ENCODE peak calls at places on chromosomes 6 and 20, in five cellular contexts. One of them, this sample, is unnamed. For H3K36me3, the result is how much of the 10 kb centered on the place peaks cover.

GRCh38 chr6:117188627-117189201 is 76.6 kb upstream of the VGLL2 start:
- DNase-seq in BJ: no peak
- DNase-seq in OCI-LY7: peak
- DNase-seq in left lung: no peak
- DNase-seq in GM23338: peak
- DNase-seq in this sample: no peak

GRCh38 chr6:157912326-157912725 is 69.3 kb upstream of the SYNJ2 start:
- DNase-seq in OCI-LY7: no peak
- DNase-seq in GM23338: peak
- DNase-seq in BJ: peak
- DNase-seq in left lung: no peak
- DNase-seq in this sample: no peak

GRCh38 chr6:65760285-65760684 is 53.3 kb upstream of the EYS start:
- DNase-seq in GM23338: no peak
- DNase-seq in BJ: no peak
- DNase-seq in OCI-LY7: no peak
- DNase-seq in left lung: no peak
- DNase-seq in this sample: no peak

GRCh38 chr6:44227138-44227770 is 3.9 kb downstream of the SLC29A1 start:
- DNase-seq in left lung: no peak
- DNase-seq in GM23338: peak
- DNase-seq in OCI-LY7: no peak
- DNase-seq in BJ: no peak
- DNase-seq in this sample: no peak

GRCh38 chr20:56117350-56117749 is 112.0 kb upstream of the CBLN4 start:
- DNase-seq in left lung: no peak
- DNase-seq in BJ: no peak
- DNase-seq in OCI-LY7: no peak
- DNase-seq in GM23338: no peak
- DNase-seq in this sample: no peak

GRCh38 chr6:44655368-44656342 is 268.1 kb downstream of the CDC5L start:
- DNase-seq in BJ: no peak
- DNase-seq in GM23338: peak
- DNase-seq in left lung: peak
- DNase-seq in OCI-LY7: peak
- DNase-seq in this sample: peak

GRCh38 chr6:7999201-7999600 is 65.0 kb downstream of the BLOC1S5 start:
- DNase-seq in OCI-LY7: no peak
- DNase-seq in BJ: no peak
- DNase-seq in GM23338: no peak
- DNase-seq in left lung: no peak
- DNase-seq in this sample: no peak

GRCh38 chr20:44471481-44471882 is 4.2 kb upstream of the TTPAL start:
- DNase-seq in left lung: no peak
- DNase-seq in BJ: peak
- DNase-seq in OCI-LY7: no peak
- DNase-seq in GM23338: peak
- DNase-seq in this sample: no peak

GRCh38 chr20:24961384-24962181 is 12.5 kb downstream of the CST7 start:
- DNase-seq in GM23338: no peak
- DNase-seq in OCI-LY7: no peak
- DNase-seq in BJ: no peak
- DNase-seq in left lung: no peak
- DNase-seq in this sample: no peak

GRCh38 chr20:24960861-24961260 is 11.8 kb downstream of the CST7 start:
- DNase-seq in left lung: no peak
- DNase-seq in GM23338: no peak
- DNase-seq in OCI-LY7: no peak
- DNase-seq in BJ: no peak
- DNase-seq in this sample: no peak

GRCh38 chr20:24958506-24959385 is 9.7 kb downstream of the CST7 start:
- DNase-seq in OCI-LY7: no peak
- DNase-seq in left lung: no peak
- DNase-seq in GM23338: no peak
- DNase-seq in BJ: no peak
- DNase-seq in this sample: no peak

GRCh38 chr20:24959591-24960301 is 10.7 kb downstream of the CST7 start:
- DNase-seq in GM23338: no peak
- DNase-seq in OCI-LY7: no peak
- DNase-seq in left lung: no peak
- DNase-seq in BJ: no peak
- DNase-seq in this sample: no peak

GRCh38 chr20:24960302-24960801 is 11.3 kb downstream of the CST7 start:
- DNase-seq in BJ: no peak
- DNase-seq in GM23338: no peak
- DNase-seq in left lung: no peak
- DNase-seq in OCI-LY7: no peak
- DNase-seq in this sample: no peak
- H3K36me3 ChIP-seq in BJ: under half
- H3K36me3 ChIP-seq in GM23338: under half
- H3K36me3 ChIP-seq in left lung: half or more
- H3K36me3 ChIP-seq in OCI-LY7: under half
- H3K36me3 ChIP-seq in this sample: under half

DNA sequence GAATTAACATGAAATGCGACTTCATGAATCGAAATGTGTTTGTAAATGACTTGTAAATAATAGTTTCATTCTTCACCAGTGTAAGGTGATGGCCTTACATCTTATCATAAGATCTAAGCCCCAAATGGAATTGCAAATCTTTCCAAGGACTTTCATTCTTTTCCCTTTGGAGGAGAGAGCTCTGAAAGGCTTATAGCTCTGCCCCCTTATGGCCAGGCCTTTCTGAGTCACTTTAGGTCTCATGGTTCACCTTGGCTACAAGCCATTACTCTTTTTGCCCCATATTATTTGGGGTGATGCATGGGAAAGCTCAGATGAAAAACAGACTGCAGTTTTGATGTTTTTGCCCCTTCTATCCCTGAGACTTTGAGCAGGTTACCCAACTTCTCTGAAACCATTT is 209.1 kb upstream of the BMP2 start:
- DNase-seq in left lung: no peak
- DNase-seq in GM23338: peak
- DNase-seq in OCI-LY7: no peak
- DNase-seq in BJ: no peak
- DNase-seq in this sample: no peak
- TF ChIP-seq CTCF in left lung: no peak
- TF ChIP-seq CTCF in GM23338: peak
- TF ChIP-seq CTCF in OCI-LY7: no peak
- TF ChIP-seq CTCF in BJ: no peak
- TF ChIP-seq CTCF in this sample: no peak

DNA sequence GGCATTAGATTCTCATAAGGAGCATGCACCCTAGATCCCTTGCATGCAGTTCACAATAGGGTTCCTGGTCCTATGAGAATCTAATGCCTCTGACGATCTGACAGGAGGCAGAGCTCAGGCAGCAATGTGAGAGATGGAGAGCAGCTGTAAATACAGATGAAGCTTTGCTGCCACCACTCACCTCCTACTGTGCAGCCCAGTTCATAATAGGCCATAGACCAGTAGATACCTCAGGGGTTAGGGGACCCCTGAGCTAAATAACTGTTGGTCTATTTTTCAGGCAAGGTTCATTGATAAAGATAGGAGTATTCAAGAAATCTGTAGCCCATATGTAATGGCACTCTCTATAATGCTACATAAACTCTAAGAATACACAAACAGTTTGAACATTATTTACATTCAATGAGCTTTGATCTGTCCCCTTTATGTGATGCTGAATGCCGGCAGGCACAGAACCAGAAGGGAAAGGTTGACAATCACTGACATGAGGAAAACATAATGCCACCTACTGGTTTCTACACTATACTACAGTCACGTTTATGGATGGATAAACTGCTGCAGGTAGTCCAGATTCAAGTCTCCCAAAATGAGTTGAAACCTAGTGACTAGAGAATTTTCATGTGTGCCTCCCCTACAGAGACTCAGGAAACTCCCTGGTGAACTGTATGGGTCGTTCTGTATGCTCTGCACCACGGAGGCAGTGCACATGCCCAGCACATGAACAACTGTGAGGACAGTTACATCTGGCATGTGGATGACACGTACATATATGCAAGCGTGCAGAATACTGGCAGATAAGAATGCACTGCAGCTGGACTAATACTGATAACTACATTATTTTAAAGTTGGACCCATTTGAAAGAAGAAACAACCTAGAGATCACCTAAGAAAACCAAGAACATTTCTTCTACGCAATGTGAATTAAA is 72.0 kb downstream of the DST start:
- DNase-seq in GM23338: peak
- DNase-seq in OCI-LY7: peak
- DNase-seq in BJ: no peak
- DNase-seq in left lung: no peak
- DNase-seq in this sample: no peak
- H3K36me3 ChIP-seq in GM23338: under half
- H3K36me3 ChIP-seq in OCI-LY7: under half
- H3K36me3 ChIP-seq in BJ: under half
- H3K36me3 ChIP-seq in left lung: under half
- H3K36me3 ChIP-seq in this sample: under half

GRCh38 chr6:3119040-3119723 is 671 bp downstream of the BPHL start:
- DNase-seq in BJ: no peak
- DNase-seq in OCI-LY7: no peak
- DNase-seq in left lung: no peak
- DNase-seq in GM23338: no peak
- DNase-seq in this sample: no peak

GRCh38 chr6:3120765-3121089 is 2.2 kb downstream of the BPHL start:
- DNase-seq in GM23338: no peak
- DNase-seq in left lung: no peak
- DNase-seq in BJ: no peak
- DNase-seq in OCI-LY7: no peak
- DNase-seq in this sample: no peak

GRCh38 chr6:3114377-3114776 is 4.1 kb upstream of the BPHL start:
- DNase-seq in GM23338: no peak
- DNase-seq in OCI-LY7: no peak
- DNase-seq in left lung: no peak
- DNase-seq in BJ: no peak
- DNase-seq in this sample: no peak

GRCh38 chr6:3117912-3118352 is 579 bp upstream of the BPHL start:
- DNase-seq in BJ: no peak
- DNase-seq in left lung: no peak
- DNase-seq in GM23338: no peak
- DNase-seq in OCI-LY7: no peak
- DNase-seq in this sample: no peak

GRCh38 chr6:3118353-3119039 is at the start of gene BPHL:
- DNase-seq in BJ: peak
- DNase-seq in OCI-LY7: peak
- DNase-seq in GM23338: peak
- DNase-seq in left lung: peak
- DNase-seq in this sample: peak
- TF ChIP-seq CTCF in BJ: no peak
- TF ChIP-seq CTCF in OCI-LY7: peak
- TF ChIP-seq CTCF in GM23338: no peak
- TF ChIP-seq CTCF in left lung: no peak
- TF ChIP-seq CTCF in this sample: no peak

GRCh38 chr20:57156050-57156770 is 110.2 kb downstream of the BMP7 start:
- DNase-seq in left lung: no peak
- DNase-seq in GM23338: no peak
- DNase-seq in BJ: no peak
- DNase-seq in OCI-LY7: no peak
- DNase-seq in this sample: no peak
- H3K36me3 ChIP-seq in left lung: under half
- H3K36me3 ChIP-seq in GM23338: under half
- H3K36me3 ChIP-seq in BJ: under half
- H3K36me3 ChIP-seq in OCI-LY7: under half
- H3K36me3 ChIP-seq in this sample: under half

GRCh38 chr20:31843288-31843687 is 2.1 kb downstream of the FOXS1 start:
- DNase-seq in left lung: no peak
- DNase-seq in GM23338: no peak
- DNase-seq in OCI-LY7: no peak
- DNase-seq in BJ: no peak
- DNase-seq in this sample: no peak
- TF ChIP-seq CTCF in left lung: no peak
- TF ChIP-seq CTCF in GM23338: no peak
- TF ChIP-seq CTCF in OCI-LY7: no peak
- TF ChIP-seq CTCF in BJ: no peak
- TF ChIP-seq CTCF in this sample: no peak

DNA sequence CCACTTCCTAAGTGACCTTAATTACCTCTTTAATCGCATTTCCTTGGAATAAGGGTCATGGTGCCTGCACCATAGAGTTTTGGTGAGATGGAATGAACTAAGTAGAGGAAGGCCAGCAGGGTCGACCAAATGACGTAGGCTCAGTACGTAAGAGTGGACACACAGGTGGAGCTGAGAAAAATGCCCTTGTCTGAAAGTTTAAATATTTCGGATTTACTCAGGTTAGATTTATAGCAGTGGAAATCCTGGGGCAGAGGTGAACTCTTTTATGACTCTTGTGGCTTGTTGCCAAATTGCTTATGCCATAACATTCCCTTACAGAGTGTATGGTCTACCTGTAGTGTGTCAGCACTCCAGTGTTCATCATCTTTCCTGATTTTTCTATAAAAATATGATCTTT is 23.6 kb upstream of the BTBD3 start:
- DNase-seq in left lung: no peak
- DNase-seq in OCI-LY7: no peak
- DNase-seq in GM23338: no peak
- DNase-seq in BJ: no peak
- DNase-seq in this sample: no peak
- H3K36me3 ChIP-seq in left lung: under half
- H3K36me3 ChIP-seq in OCI-LY7: under half
- H3K36me3 ChIP-seq in GM23338: under half
- H3K36me3 ChIP-seq in BJ: under half
- H3K36me3 ChIP-seq in this sample: under half

GRCh38 chr6:38806271-38806670 is 91.2 kb downstream of the DNAH8 start:
- DNase-seq in GM23338: peak
- DNase-seq in left lung: no peak
- DNase-seq in BJ: no peak
- DNase-seq in OCI-LY7: no peak
- DNase-seq in this sample: no peak
- TF ChIP-seq CTCF in GM23338: peak
- TF ChIP-seq CTCF in left lung: no peak
- TF ChIP-seq CTCF in BJ: no peak
- TF ChIP-seq CTCF in OCI-LY7: no peak
- TF ChIP-seq CTCF in this sample: no peak

This sample was measured in GM06990.